ENCODE peak calls at places on chromosomes 11 and 22, in four cellular contexts. B is K562, D is GM12878, J is SK-N-SH. Z is an unnamed sample.

GRCh38 chr11:2401436-2401984 is 960 bp downstream of the TSSC4 start:
- DNase-seq in B (no peak), D (no peak), J (no peak), Z (no peak)

GRCh38 chr11:47383106-47383505 is 4.8 kb upstream of the SPI1 start:
- DNase-seq in J (no peak), B (no peak), D (no peak), Z (no peak)

GRCh38 chr11:129314381-129314780 is 61.3 kb upstream of the BARX2 start:
- DNase-seq in J (no peak), D (no peak), B (no peak), Z (no peak)

GRCh38 chr11:94786264-94787126 is 18.3 kb downstream of the AMOTL1 start:
- DNase-seq in D (no peak), J (peak; percentile 46), B (no peak), Z (no peak)

GRCh38 chr11:3046190-3046589 is 11.0 kb downstream of the CARS1 start:
- DNase-seq in B (no peak), J (peak; percentile 48), D (no peak), Z (no peak)

GRCh38 chr11:69455969-69456368 is 25.5 kb upstream of the LINC01488 start:
- DNase-seq in D (no peak), B (no peak), J (no peak), Z (no peak)

GRCh38 chr11:64570341-64570740 is 20.7 kb upstream of the SLC22A12 start:
- DNase-seq in J (no peak), D (no peak), B (no peak), Z (no peak)

GRCh38 chr11:44017443-44018126 is 30.2 kb upstream of the ACCSL start:
- DNase-seq in J (no peak), B (no peak), D (no peak), Z (no peak)

GRCh38 chr11:109547356-109548027 is 125.5 kb downstream of the C11orf87 start:
- DNase-seq in J (no peak), B (no peak), D (no peak), Z (no peak)

GRCh38 chr11:35014352-35014751 is 97.9 kb downstream of the PDHX start:
- DNase-seq in J (no peak), B (no peak), D (no peak), Z (no peak)

GRCh38 chr11:78253797-78254196 is 65.1 kb downstream of the USP35 start:
- DNase-seq in J (no peak), B (no peak), D (no peak), Z (no peak)

DNA sequence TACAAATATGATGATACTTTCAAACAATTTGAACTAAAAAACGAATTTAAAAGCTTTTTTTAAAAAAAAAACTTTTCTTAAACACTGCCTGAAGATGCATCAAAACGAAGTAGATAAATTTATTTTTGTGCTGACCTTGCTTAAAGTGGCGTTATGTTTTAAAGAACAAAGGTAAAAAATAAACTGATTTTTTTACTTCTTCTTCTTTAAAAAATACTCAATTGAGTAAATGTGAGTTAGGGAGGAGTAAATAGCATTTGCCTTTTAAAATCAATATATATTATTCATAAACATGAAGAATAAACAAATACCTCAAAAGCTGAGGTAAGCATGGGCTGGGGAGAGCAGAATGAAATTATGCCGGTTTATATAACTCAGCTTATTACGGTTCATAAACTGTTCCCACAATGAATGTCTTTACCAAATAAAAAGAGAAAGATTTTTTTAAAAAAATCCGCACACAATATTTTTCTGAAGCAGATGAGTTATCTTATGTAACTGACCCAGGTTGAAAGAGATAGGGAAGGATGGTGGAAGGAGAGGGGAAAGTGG is 9.0 kb downstream of the PAX6 start:
- DNase-seq in D (no peak), B (no peak), J (no peak), Z (no peak)
- TF ChIP-seq NRF1 in D (no peak), B (no peak), J (no peak), Z (no peak)

DNA sequence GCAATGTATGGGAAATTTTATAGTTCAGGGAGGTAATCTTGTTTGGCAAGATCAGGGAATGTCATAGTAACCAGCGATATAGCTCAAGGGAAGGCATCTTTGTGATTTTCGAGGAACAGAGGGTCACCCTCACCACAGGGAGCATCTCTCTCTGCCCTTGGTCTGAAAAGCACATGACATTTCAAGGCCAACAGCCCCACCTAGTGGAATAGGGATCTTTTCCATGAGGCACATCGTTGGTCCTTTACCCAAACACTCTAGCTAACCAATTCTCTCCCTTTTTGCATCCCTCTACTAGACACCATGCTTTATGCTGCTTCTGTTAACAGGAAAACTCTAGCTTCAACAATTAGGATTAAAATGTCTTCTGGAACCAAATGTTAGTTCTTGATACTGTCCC is 179.0 kb downstream of the GRM5 start:
- DNase-seq in D (peak; percentile 11), J (peak; percentile 4), B (peak; percentile 15), Z (peak; percentile 63)
- TF ChIP-seq GABPA in D (no peak), J (no peak), B (no peak), Z (no peak)

DNA sequence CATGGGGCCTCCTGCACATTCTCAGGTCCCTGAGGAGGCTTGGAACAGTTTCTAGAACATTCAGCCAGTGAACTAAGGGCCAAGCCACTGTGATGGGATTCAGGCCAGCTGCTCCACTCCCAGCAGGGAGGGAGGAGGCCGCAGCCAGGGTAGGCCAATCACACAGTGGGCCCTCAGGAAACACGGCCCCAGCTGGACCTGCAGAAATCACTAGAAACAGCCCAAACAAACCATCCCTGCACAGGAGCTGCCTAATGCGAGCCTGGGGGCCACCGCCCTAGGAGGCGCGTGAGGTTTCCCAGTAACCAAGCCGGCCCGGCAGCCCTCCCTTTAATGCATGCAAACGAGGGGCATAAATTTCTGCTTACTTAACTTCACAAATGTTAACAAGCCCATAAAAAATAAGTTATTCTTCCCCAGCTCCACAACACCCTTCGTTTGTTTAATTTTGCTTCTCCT is 25.8 kb downstream of the ELFN2 start:
- DNase-seq in B (no peak), D (no peak), J (no peak), Z (no peak)
- TF ChIP-seq NRF1 in B (no peak), D (no peak), J (no peak), Z (no peak)

GRCh38 chr11:118353084-118353710 is 6.2 kb upstream of the UBE4A start:
- DNase-seq in D (no peak), B (peak; percentile 16), J (peak; percentile 20), Z (no peak)
- TF ChIP-seq GABPA in D (no peak), B (no peak), J (no peak), Z (no peak)

GRCh38 chr11:126583594-126583993 is 228.1 kb downstream of the ST3GAL4 start:
- DNase-seq in B (no peak), D (no peak), J (no peak), Z (no peak)

GRCh38 chr11:126584028-126584427 is 228.5 kb downstream of the ST3GAL4 start:
- DNase-seq in D (no peak), B (no peak), J (no peak), Z (no peak)

GRCh38 chr11:126586303-126586627 is 230.8 kb downstream of the ST3GAL4 start:
- DNase-seq in D (no peak), B (no peak), J (no peak), Z (no peak)

GRCh38 chr11:126583101-126583500 is 227.6 kb downstream of the ST3GAL4 start:
- DNase-seq in J (no peak), D (no peak), B (no peak), Z (no peak)

DNA sequence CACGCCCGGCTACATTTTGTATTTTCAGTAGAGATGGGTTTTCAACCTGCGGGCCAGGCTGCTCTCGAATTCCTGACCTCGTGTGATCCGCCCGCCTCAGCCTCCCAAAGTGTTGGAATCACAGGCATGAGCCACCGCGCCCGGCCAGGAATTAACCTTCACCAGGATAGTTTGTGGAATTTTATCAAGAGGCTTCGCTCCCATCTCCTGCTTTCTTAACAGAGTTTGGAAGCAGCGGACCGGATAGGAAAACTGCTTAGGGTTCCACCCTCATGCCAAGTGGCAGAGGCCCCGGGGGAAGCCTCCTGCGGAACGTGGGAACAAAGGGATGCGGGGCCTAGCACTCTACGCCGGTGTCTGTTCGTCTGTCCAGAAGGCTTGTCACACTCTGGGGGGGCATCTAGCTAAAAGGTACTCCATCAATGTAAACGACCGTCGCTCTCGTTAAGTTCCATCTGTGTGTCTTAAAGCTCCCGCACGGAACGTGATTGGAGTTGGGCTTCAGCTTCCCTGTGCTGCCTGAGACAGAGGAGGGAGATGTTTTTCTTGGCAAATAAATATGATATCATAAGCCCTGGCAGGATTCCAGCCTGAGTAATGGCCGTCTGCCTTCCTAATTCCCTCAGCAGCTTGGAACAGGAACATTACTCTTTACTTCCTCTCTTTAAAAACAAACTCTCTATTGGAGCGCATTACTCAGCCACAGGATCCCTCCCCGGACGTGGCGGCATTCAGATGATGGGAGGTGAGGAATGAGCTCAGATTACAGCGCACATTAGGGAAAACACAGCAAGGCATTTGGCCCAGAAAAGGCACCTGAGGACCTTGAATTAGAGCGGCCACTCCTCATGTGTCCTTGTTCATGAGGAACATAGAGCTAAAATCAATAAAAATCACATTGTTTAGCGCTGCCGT is 230.2 kb downstream of the ST3GAL4 start:
- DNase-seq in J (peak; percentile 75), B (no peak), D (no peak), Z (no peak)
- TF ChIP-seq NRF1 in J (no peak), B (no peak), D (no peak), Z (no peak)

GRCh38 chr11:6850526-6850925 is 5.0 kb downstream of the OR10A5 start:
- DNase-seq in D (no peak), J (no peak), B (no peak), Z (no peak)
- TF ChIP-seq GABPA in D (no peak), J (no peak), B (no peak), Z (no peak)

GRCh38 chr22:17795661-17796548 is 21.6 kb upstream of the BID start:
- DNase-seq in B (no peak), D (no peak), J (no peak), Z (no peak)
- TF ChIP-seq NRF1 in B (no peak), D (no peak), J (no peak), Z (no peak)

DNA sequence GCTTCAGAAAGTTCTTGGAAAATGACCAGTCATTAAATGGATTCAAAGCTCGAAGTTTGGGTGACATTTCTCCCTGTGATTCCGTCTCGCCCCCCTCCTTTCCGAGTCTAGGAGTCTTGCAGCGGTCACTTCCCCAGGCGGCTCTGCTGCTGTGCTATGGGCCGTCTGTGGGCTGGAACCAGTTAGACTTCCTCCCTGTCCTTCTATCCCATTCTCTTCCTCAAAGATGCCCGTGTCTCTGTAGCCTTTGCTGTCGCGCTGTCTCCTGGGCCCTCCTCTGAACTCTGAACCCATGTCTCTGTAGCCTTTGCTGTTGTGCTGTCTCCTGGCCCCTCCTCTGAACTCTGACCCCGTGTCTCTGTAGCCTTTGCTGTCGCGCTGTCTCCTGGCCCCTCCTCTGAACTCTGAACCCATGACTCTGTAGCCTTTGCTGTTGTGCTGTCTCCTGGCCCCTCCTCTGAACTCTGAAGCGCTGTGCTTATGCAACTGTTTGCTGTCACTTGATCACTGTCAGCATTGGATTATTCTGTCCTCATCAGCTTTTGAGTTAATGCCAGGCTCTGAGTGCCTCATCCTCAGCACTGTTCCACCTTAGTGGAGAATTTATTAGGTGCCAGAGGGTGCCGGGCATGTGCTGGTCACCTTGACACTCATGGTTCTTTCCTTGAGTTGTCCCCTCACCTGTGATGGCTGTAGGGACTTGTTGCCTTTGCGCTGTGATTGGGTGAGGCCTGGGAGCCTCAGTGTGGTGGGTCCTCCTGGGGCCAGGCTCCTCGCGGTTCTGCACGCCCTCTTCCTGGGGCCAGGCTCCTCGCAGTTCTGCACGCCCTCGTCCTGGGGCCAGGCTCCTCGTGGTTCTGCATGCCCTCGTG is 173.3 kb downstream of the TBC1D22A start:
- DNase-seq in B (peak; percentile 47), D (no peak), J (no peak), Z (peak; percentile 42)
- TF ChIP-seq GABPA in B (no peak), D (no peak), J (no peak), Z (no peak)

DNA sequence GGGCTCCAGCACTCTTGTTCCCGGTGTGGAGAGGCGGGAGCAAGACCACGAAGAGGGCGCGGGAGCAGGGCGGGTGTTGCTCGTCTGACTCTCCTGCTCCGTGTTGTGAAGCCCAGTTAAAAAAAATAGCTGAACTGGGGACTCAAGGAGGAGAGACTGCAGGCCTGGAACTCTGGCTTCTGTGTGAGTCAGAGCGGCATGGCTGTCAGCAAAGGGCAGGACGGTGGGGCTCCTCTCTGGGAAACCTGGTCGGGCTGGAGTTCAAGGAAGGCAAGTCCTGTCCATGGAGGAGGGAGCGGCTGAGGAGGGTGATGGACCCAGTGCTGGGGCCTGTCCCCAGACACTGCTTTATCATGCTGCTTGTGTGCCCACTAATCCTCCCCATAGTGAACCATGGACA is 152.3 kb downstream of the FEZ1 start:
- DNase-seq in J (no peak), B (no peak), D (no peak), Z (no peak)
- TF ChIP-seq NRF1 in J (no peak), B (no peak), D (no peak), Z (no peak)